ENCODE peak calls at places on chromosomes 12 and 14, in seven cellular contexts. J is left ventricle myocardium inferior, N is A549, L is ovary, I is stomach, V is cardiac muscle cell, Q is esophagus squamous epithelium. O is an unnamed sample. For H3K4me1, the result is how much of the 10 kb centered on the place peaks cover.

GRCh38 chr14:99028521-99028920 is 243.5 kb downstream of the BCL11B start:
- DNase-seq in J (no peak), N (no peak), L (no peak), I (no peak), V (no peak), Q (no peak), O (no peak)

GRCh38 chr12:100539209-100539608 is 34.3 kb upstream of the GAS2L3 start:
- DNase-seq in J (no peak), N (no peak), L (peak), I (no peak), V (peak), Q (no peak), O (no peak)

GRCh38 chr12:109900752-109901580 is 892 bp downstream of the TCHP start:
- DNase-seq in J (no peak), N (peak), L (no peak), I (no peak), V (peak), Q (no peak), O (no peak)

GRCh38 chr12:117053597-117054201 is 45.5 kb downstream of the TESC start:
- DNase-seq in J (no peak), N (no peak), L (no peak), I (no peak), V (no peak), Q (no peak), O (no peak)

GRCh38 chr12:27284751-27285150 is 40.7 kb downstream of the STK38L start:
- DNase-seq in J (no peak), N (no peak), L (no peak), I (no peak), V (no peak), Q (no peak), O (no peak)

GRCh38 chr12:99131761-99132199 is 486.7 kb downstream of the APAF1 start:
- DNase-seq in J (peak), N (no peak), L (no peak), I (no peak), V (no peak), Q (no peak), O (peak)

GRCh38 chr14:99605299-99605961 is 1.4 kb upstream of the CCDC85C start:
- DNase-seq in J (peak), N (peak), L (peak), I (peak), V (peak), Q (no peak), O (peak)

GRCh38 chr12:62371661-62372060 is 95.0 kb upstream of the MON2 start:
- DNase-seq in J (no peak), N (no peak), L (no peak), I (no peak), V (peak), Q (no peak), O (no peak)

GRCh38 chr14:22650960-22651521 is 6.9 kb upstream of the OR6J1 start:
- DNase-seq in J (no peak), N (no peak), L (no peak), I (no peak), V (no peak), Q (no peak), O (no peak)

GRCh38 chr12:22275847-22276246 is 58.7 kb downstream of the ST8SIA1 start:
- DNase-seq in J (peak), N (peak), L (peak), I (peak), V (peak), Q (peak), O (peak)

GRCh38 chr14:24665440-24665991 is 31.5 kb upstream of the GZMB start:
- DNase-seq in J (no peak), N (no peak), L (no peak), I (no peak), V (no peak), Q (no peak), O (no peak)

GRCh38 chr14:93017898-93018297 is 94.9 kb downstream of the CHGA start:
- DNase-seq in J (no peak), N (no peak), L (no peak), I (no peak), V (no peak), Q (no peak), O (no peak)
- H3K4me1 ChIP-seq in J (half or more), N (under half), L (under half), I (half or more), V (under half), Q (under half), O (under half)

DNA sequence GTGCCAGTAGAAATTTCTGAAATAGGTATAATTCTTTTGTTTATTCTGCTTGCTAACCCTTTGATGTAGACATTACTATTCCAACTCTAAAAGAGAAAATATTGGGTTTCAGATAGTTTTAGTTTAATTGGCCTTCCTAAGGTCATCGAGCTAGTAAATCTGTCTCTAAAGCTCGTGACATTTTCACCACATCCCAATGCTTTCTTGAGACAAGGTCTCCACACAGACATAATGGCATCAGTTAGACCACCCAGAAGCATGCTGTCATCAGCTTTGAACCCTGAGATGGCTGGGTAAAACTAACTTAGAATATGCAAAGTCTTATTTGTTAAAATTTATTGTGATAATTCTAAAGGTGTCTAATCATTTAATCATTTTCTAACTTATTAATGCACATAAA is 52.0 kb downstream of the PIK3C2G start:
- DNase-seq in J (no peak), N (no peak), L (no peak), I (no peak), V (no peak), Q (no peak), O (no peak)
- H3K4me1 ChIP-seq in J (under half), N (under half), L (under half), I (under half), V (under half), Q (under half), O (under half)

DNA sequence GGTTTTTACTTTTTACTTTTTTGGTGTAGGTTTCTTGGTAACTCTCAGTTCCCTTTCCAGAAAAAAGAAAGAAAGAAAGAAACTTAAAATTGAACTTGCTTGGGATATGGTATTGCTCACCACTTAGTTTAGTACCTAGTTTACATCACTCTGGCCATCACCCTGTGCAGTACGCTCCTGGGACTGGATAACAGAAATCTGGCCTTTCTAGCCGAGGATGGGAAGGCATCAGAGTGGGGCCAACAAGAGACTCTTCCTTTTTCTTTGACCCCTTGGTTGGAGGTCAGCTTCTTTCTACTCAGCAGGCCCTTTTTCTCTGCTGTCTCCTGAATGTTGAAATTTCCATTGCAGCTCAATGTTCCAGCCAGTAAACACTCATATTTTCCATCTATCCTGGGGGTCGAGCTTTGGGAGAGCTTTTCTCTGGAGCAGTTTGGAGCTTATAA is 156.6 kb downstream of the TGFB3 start:
- DNase-seq in J (no peak), N (no peak), L (no peak), I (no peak), V (no peak), Q (no peak), O (no peak)
- H3K4me1 ChIP-seq in J (under half), N (under half), L (under half), I (half or more), V (under half), Q (under half), O (under half)

DNA sequence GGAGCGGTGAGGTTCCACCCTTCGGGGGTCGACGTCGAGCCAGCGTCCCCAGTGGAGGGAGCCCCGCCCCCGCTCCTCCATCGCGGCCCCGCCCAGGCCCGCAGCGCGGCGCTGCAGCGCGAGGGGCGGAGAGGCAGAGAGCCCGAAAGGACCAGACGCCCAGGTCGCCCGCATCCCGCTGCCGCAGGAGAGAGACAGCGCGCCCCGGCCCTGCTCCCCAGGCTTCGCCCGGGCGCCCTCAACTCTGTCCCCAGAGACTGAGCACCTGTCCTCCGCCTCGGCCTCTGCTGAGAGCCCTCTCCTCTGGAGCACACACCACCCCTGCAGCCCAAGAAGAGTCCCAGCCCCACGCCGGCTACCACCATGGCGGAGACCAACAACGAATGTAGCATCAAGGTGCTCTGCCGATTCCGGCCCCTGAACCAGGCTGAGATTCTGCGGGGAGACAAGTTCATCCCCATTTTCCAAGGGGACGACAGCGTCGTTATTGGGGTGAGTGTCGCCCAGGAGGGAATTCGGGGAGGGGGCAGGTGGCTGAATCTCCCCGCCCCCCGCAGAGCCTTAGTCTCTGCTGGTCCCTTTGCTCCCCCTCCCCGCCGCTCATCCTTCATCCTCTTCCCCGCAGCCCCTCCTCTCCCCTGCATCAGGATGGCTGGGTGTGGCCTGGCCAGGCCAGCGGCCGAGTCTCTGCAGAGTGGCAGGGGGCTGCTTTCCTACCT is at the start of gene KIF5A:
- DNase-seq in J (no peak), N (peak), L (no peak), I (no peak), V (peak), Q (no peak), O (peak)
- H3K4me1 ChIP-seq in J (under half), N (under half), L (under half), I (under half), V (under half), Q (under half), O (under half)

DNA sequence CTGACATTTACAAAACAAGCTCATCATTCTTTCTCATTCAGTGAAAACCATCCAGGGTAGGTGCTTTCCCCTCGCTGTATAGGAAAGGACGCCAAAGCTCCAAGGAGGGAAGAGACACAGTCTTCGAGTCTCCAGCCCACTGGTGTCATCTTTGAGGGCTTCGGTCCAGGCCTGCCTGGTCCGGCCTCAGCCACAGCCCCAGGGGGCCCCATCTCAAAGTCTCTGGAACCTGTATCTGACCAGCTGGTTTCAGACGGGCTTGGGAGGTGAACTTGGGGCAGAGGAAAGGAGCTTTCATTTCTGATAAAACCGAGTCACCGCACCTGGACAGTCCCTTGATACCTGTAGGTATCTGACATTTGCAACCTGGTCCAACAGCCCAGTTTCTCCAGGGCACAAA is 229.5 kb upstream of the RTL1 start:
- DNase-seq in J (no peak), N (no peak), L (no peak), I (no peak), V (no peak), Q (no peak), O (peak)
- H3K4me1 ChIP-seq in J (under half), N (under half), L (under half), I (under half), V (under half), Q (under half), O (under half)

GRCh38 chr12:66960704-66961690 is 282.1 kb upstream of the GRIP1 start:
- DNase-seq in J (no peak), N (no peak), L (no peak), I (no peak), V (no peak), Q (no peak), O (no peak)

GRCh38 chr12:66952668-66953067 is 273.8 kb upstream of the GRIP1 start:
- DNase-seq in J (no peak), N (no peak), L (no peak), I (no peak), V (no peak), Q (no peak), O (no peak)

GRCh38 chr12:66959276-66959675 is 280.4 kb upstream of the GRIP1 start:
- DNase-seq in J (no peak), N (no peak), L (no peak), I (no peak), V (no peak), Q (no peak), O (no peak)

DNA sequence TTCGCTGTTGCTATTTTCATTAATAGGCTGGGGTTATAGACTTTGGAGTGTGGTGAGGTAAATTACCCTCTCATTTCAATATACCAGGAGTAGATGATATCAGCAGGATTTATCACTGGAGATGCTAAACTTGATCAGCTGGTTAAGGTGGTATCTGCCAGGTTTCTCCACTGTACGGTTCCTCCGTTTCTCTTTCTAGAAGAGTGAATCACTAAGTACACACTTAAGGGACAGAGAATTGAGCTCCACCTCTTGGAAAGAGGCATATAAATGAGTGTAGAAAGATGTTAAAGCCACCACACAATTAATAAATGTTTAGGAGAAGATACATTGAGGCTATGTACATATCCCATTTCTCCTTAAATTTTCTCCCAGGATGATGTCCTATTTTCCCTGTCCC is 277.4 kb upstream of the GRIP1 start:
- DNase-seq in J (no peak), N (no peak), L (no peak), I (no peak), V (no peak), Q (no peak), O (no peak)
- H3K4me1 ChIP-seq in J (under half), N (under half), L (under half), I (under half), V (under half), Q (under half), O (under half)

DNA sequence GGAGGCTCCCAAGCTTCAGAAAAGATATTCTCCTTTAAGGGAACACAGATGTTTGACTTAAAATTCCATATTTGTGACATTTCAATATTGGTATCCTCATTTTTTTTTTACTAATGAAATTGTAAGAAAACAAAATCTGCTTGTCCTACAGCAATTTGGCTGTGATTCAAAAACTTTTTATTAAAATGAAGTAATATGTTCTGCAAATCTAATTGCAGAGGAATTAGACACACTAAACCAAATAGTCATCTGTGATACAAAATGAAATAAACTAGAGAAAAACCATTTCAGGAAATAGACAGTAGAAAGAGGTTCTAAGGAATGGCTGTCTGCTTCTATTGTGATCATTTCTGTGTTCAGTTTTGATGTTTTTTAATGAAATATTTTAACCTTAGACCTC is 50.1 kb upstream of the HIF1A start:
- DNase-seq in J (no peak), N (no peak), L (no peak), I (no peak), V (no peak), Q (no peak), O (no peak)
- H3K4me1 ChIP-seq in J (under half), N (under half), L (under half), I (under half), V (under half), Q (under half), O (under half)